ENCODE peak calls at places on chromosome 9, in seven cellular contexts. One of them, this sample, is unnamed.

GRCh38 chr9:133478851-133479711 is at the start of gene SLC2A6:
- DNase-seq in HL-60: peak; percentile 66
- DNase-seq in DMS153: peak; percentile 59
- DNase-seq in GM23248: peak; percentile 93
- DNase-seq in heart right ventricle: peak; percentile 80
- DNase-seq in pons: peak; percentile 84
- DNase-seq in activated CD8-positive, alpha-beta memory T cell treated with anti-CD3 and anti-CD28 coated beads, Interleukin-2, amount 10 ng/mL, durations not matched to agents 7 days and 5 days: peak; percentile 90
- DNase-seq in this sample: peak; percentile 80

GRCh38 chr9:35510745-35511428 is 21.0 kb downstream of the RUSC2 start:
- DNase-seq in pons: peak; percentile 49
- DNase-seq in HL-60: no peak
- DNase-seq in heart right ventricle: peak; percentile 93
- DNase-seq in GM23248: peak; percentile 93
- DNase-seq in DMS153: no peak
- DNase-seq in activated CD8-positive, alpha-beta memory T cell treated with anti-CD3 and anti-CD28 coated beads, Interleukin-2, amount 10 ng/mL, durations not matched to agents 7 days and 5 days: no peak
- DNase-seq in this sample: no peak

GRCh38 chr9:88922091-88922490 is 69.2 kb upstream of the S1PR3 start:
- DNase-seq in DMS153: no peak
- DNase-seq in GM23248: no peak
- DNase-seq in HL-60: peak; percentile 80
- DNase-seq in heart right ventricle: no peak
- DNase-seq in activated CD8-positive, alpha-beta memory T cell treated with anti-CD3 and anti-CD28 coated beads, Interleukin-2, amount 10 ng/mL, durations not matched to agents 7 days and 5 days: peak; percentile 80
- DNase-seq in pons: no peak
- DNase-seq in this sample: no peak

GRCh38 chr9:122055668-122056067 is 37.4 kb downstream of the TTLL11 start:
- DNase-seq in heart right ventricle: no peak
- DNase-seq in DMS153: no peak
- DNase-seq in pons: no peak
- DNase-seq in HL-60: no peak
- DNase-seq in GM23248: no peak
- DNase-seq in activated CD8-positive, alpha-beta memory T cell treated with anti-CD3 and anti-CD28 coated beads, Interleukin-2, amount 10 ng/mL, durations not matched to agents 7 days and 5 days: no peak
- DNase-seq in this sample: no peak

GRCh38 chr9:2227468-2227867 is 212.3 kb downstream of the SMARCA2 start:
- DNase-seq in GM23248: peak; percentile 69
- DNase-seq in heart right ventricle: no peak
- DNase-seq in activated CD8-positive, alpha-beta memory T cell treated with anti-CD3 and anti-CD28 coated beads, Interleukin-2, amount 10 ng/mL, durations not matched to agents 7 days and 5 days: no peak
- DNase-seq in pons: no peak
- DNase-seq in DMS153: no peak
- DNase-seq in HL-60: no peak
- DNase-seq in this sample: no peak

GRCh38 chr9:79812099-79812498 is 240.3 kb downstream of the TLE4 start:
- DNase-seq in DMS153: no peak
- DNase-seq in GM23248: peak; percentile 79
- DNase-seq in HL-60: no peak
- DNase-seq in pons: no peak
- DNase-seq in heart right ventricle: no peak
- DNase-seq in activated CD8-positive, alpha-beta memory T cell treated with anti-CD3 and anti-CD28 coated beads, Interleukin-2, amount 10 ng/mL, durations not matched to agents 7 days and 5 days: no peak
- DNase-seq in this sample: no peak

GRCh38 chr9:133712221-133713100 is 25.7 kb downstream of the SARDH start:
- DNase-seq in GM23248: no peak
- DNase-seq in activated CD8-positive, alpha-beta memory T cell treated with anti-CD3 and anti-CD28 coated beads, Interleukin-2, amount 10 ng/mL, durations not matched to agents 7 days and 5 days: no peak
- DNase-seq in DMS153: no peak
- DNase-seq in HL-60: no peak
- DNase-seq in heart right ventricle: no peak
- DNase-seq in pons: no peak
- DNase-seq in this sample: no peak

GRCh38 chr9:110156902-110157301 is 51.1 kb downstream of the C9orf152 start:
- DNase-seq in activated CD8-positive, alpha-beta memory T cell treated with anti-CD3 and anti-CD28 coated beads, Interleukin-2, amount 10 ng/mL, durations not matched to agents 7 days and 5 days: peak; percentile 76
- DNase-seq in heart right ventricle: no peak
- DNase-seq in pons: peak; percentile 78
- DNase-seq in DMS153: no peak
- DNase-seq in GM23248: peak; percentile 86
- DNase-seq in HL-60: peak; percentile 88
- DNase-seq in this sample: no peak

GRCh38 chr9:85046475-85046874 is 376.9 kb downstream of the NTRK2 start:
- DNase-seq in DMS153: no peak
- DNase-seq in activated CD8-positive, alpha-beta memory T cell treated with anti-CD3 and anti-CD28 coated beads, Interleukin-2, amount 10 ng/mL, durations not matched to agents 7 days and 5 days: no peak
- DNase-seq in HL-60: no peak
- DNase-seq in pons: no peak
- DNase-seq in GM23248: no peak
- DNase-seq in heart right ventricle: no peak
- DNase-seq in this sample: no peak

GRCh38 chr9:120689860-120690259 is 24.4 kb downstream of the MEGF9 start:
- DNase-seq in pons: peak; percentile 87
- DNase-seq in HL-60: no peak
- DNase-seq in activated CD8-positive, alpha-beta memory T cell treated with anti-CD3 and anti-CD28 coated beads, Interleukin-2, amount 10 ng/mL, durations not matched to agents 7 days and 5 days: no peak
- DNase-seq in DMS153: peak; percentile 56
- DNase-seq in heart right ventricle: no peak
- DNase-seq in GM23248: peak; percentile 3
- DNase-seq in this sample: no peak

GRCh38 chr9:76984476-76984875 is 35.0 kb upstream of the FOXB2 start:
- DNase-seq in activated CD8-positive, alpha-beta memory T cell treated with anti-CD3 and anti-CD28 coated beads, Interleukin-2, amount 10 ng/mL, durations not matched to agents 7 days and 5 days: no peak
- DNase-seq in DMS153: no peak
- DNase-seq in GM23248: no peak
- DNase-seq in heart right ventricle: no peak
- DNase-seq in HL-60: no peak
- DNase-seq in pons: no peak
- DNase-seq in this sample: no peak

GRCh38 chr9:109371374-109371773 is 50.5 kb upstream of the EPB41L4B start:
- DNase-seq in HL-60: no peak
- DNase-seq in DMS153: no peak
- DNase-seq in GM23248: no peak
- DNase-seq in activated CD8-positive, alpha-beta memory T cell treated with anti-CD3 and anti-CD28 coated beads, Interleukin-2, amount 10 ng/mL, durations not matched to agents 7 days and 5 days: no peak
- DNase-seq in pons: no peak
- DNase-seq in heart right ventricle: no peak
- DNase-seq in this sample: no peak

GRCh38 chr9:135743546-135744332 is 41.8 kb downstream of the KCNT1 start:
- DNase-seq in heart right ventricle: peak; percentile 40
- DNase-seq in pons: no peak
- DNase-seq in DMS153: no peak
- DNase-seq in HL-60: no peak
- DNase-seq in activated CD8-positive, alpha-beta memory T cell treated with anti-CD3 and anti-CD28 coated beads, Interleukin-2, amount 10 ng/mL, durations not matched to agents 7 days and 5 days: no peak
- DNase-seq in GM23248: no peak
- DNase-seq in this sample: no peak

GRCh38 chr9:121463026-121463827 is 36.4 kb downstream of the GGTA1 start:
- DNase-seq in DMS153: no peak
- DNase-seq in pons: peak; percentile 24
- DNase-seq in GM23248: peak; percentile 35
- DNase-seq in heart right ventricle: peak; percentile 73
- DNase-seq in HL-60: peak; percentile 5
- DNase-seq in activated CD8-positive, alpha-beta memory T cell treated with anti-CD3 and anti-CD28 coated beads, Interleukin-2, amount 10 ng/mL, durations not matched to agents 7 days and 5 days: peak; percentile 53
- DNase-seq in this sample: no peak

GRCh38 chr9:131277673-131278420 is 1.5 kb upstream of the FAM78A start:
- DNase-seq in activated CD8-positive, alpha-beta memory T cell treated with anti-CD3 and anti-CD28 coated beads, Interleukin-2, amount 10 ng/mL, durations not matched to agents 7 days and 5 days: peak; percentile 88
- DNase-seq in DMS153: peak; percentile 65
- DNase-seq in GM23248: peak; percentile 88
- DNase-seq in HL-60: peak; percentile 63
- DNase-seq in heart right ventricle: peak; percentile 92
- DNase-seq in pons: peak; percentile 89
- DNase-seq in this sample: peak; percentile 69

GRCh38 chr9:7161469-7161868 is 403.7 kb downstream of the KDM4C start:
- DNase-seq in pons: no peak
- DNase-seq in DMS153: no peak
- DNase-seq in HL-60: no peak
- DNase-seq in GM23248: no peak
- DNase-seq in heart right ventricle: no peak
- DNase-seq in activated CD8-positive, alpha-beta memory T cell treated with anti-CD3 and anti-CD28 coated beads, Interleukin-2, amount 10 ng/mL, durations not matched to agents 7 days and 5 days: no peak
- DNase-seq in this sample: no peak

GRCh38 chr9:133301253-133302230 is 26.5 kb upstream of the ABO start:
- DNase-seq in heart right ventricle: no peak
- DNase-seq in HL-60: no peak
- DNase-seq in DMS153: no peak
- DNase-seq in GM23248: no peak
- DNase-seq in activated CD8-positive, alpha-beta memory T cell treated with anti-CD3 and anti-CD28 coated beads, Interleukin-2, amount 10 ng/mL, durations not matched to agents 7 days and 5 days: no peak
- DNase-seq in pons: no peak
- DNase-seq in this sample: no peak

GRCh38 chr9:35829764-35830096 is 702 bp downstream of the TMEM8B start:
- DNase-seq in DMS153: no peak
- DNase-seq in GM23248: no peak
- DNase-seq in HL-60: no peak
- DNase-seq in pons: no peak
- DNase-seq in activated CD8-positive, alpha-beta memory T cell treated with anti-CD3 and anti-CD28 coated beads, Interleukin-2, amount 10 ng/mL, durations not matched to agents 7 days and 5 days: no peak
- DNase-seq in heart right ventricle: no peak
- DNase-seq in this sample: no peak

GRCh38 chr9:36036780-36037579 is at the start of gene RECK:
- DNase-seq in heart right ventricle: peak; percentile 90
- DNase-seq in DMS153: peak; percentile 32
- DNase-seq in pons: peak; percentile 86
- DNase-seq in activated CD8-positive, alpha-beta memory T cell treated with anti-CD3 and anti-CD28 coated beads, Interleukin-2, amount 10 ng/mL, durations not matched to agents 7 days and 5 days: peak; percentile 89
- DNase-seq in GM23248: peak; percentile 99
- DNase-seq in HL-60: peak; percentile 41
- DNase-seq in this sample: peak; percentile 74

GRCh38 chr9:17481565-17481964 is 97.3 kb upstream of the SH3GL2 start:
- DNase-seq in activated CD8-positive, alpha-beta memory T cell treated with anti-CD3 and anti-CD28 coated beads, Interleukin-2, amount 10 ng/mL, durations not matched to agents 7 days and 5 days: no peak
- DNase-seq in HL-60: no peak
- DNase-seq in pons: no peak
- DNase-seq in DMS153: peak; percentile 9
- DNase-seq in heart right ventricle: no peak
- DNase-seq in GM23248: no peak
- DNase-seq in this sample: no peak

GRCh38 chr9:131366745-131367401 is 27.0 kb upstream of the PRRC2B start:
- DNase-seq in DMS153: no peak
- DNase-seq in activated CD8-positive, alpha-beta memory T cell treated with anti-CD3 and anti-CD28 coated beads, Interleukin-2, amount 10 ng/mL, durations not matched to agents 7 days and 5 days: no peak
- DNase-seq in heart right ventricle: no peak
- DNase-seq in HL-60: no peak
- DNase-seq in GM23248: peak; percentile 55
- DNase-seq in pons: no peak
- DNase-seq in this sample: no peak

GRCh38 chr9:135664801-135665794 is 2.0 kb downstream of the LCN9 start:
- DNase-seq in pons: no peak
- DNase-seq in HL-60: no peak
- DNase-seq in heart right ventricle: no peak
- DNase-seq in GM23248: no peak
- DNase-seq in DMS153: no peak
- DNase-seq in activated CD8-positive, alpha-beta memory T cell treated with anti-CD3 and anti-CD28 coated beads, Interleukin-2, amount 10 ng/mL, durations not matched to agents 7 days and 5 days: no peak
- DNase-seq in this sample: no peak

GRCh38 chr9:117473293-117473692 is 58.4 kb upstream of the ASTN2 start:
- DNase-seq in DMS153: no peak
- DNase-seq in GM23248: no peak
- DNase-seq in activated CD8-positive, alpha-beta memory T cell treated with anti-CD3 and anti-CD28 coated beads, Interleukin-2, amount 10 ng/mL, durations not matched to agents 7 days and 5 days: no peak
- DNase-seq in heart right ventricle: no peak
- DNase-seq in HL-60: no peak
- DNase-seq in pons: no peak
- DNase-seq in this sample: no peak

This sample was measured in CD14-positive monocyte.